ENCODE peak calls at places on chromosomes 3 and 15, in nine cellular contexts. One of them, this sample, is unnamed.

GRCh38 chr3:119428538-119428937 is 34.9 kb downstream of the TMEM39A start:
- DNase-seq in GM23338: peak; percentile 65
- DNase-seq in adrenal gland: no peak
- DNase-seq in fibroblast of lung: no peak
- DNase-seq in testis: no peak
- DNase-seq in breast epithelium: no peak
- DNase-seq in CD8-positive, alpha-beta T cell: no peak
- DNase-seq in right lobe of liver: no peak
- DNase-seq in hepatocyte: no peak
- DNase-seq in this sample: no peak

GRCh38 chr15:81653259-81653658 is 279.2 kb upstream of the TMC3 start:
- DNase-seq in GM23338: no peak
- DNase-seq in adrenal gland: no peak
- DNase-seq in fibroblast of lung: no peak
- DNase-seq in testis: no peak
- DNase-seq in breast epithelium: no peak
- DNase-seq in CD8-positive, alpha-beta T cell: no peak
- DNase-seq in right lobe of liver: no peak
- DNase-seq in hepatocyte: no peak
- DNase-seq in this sample: no peak

GRCh38 chr3:176351408-176351807 is 845.9 kb downstream of the TBL1XR1 start:
- DNase-seq in GM23338: no peak
- DNase-seq in adrenal gland: no peak
- DNase-seq in fibroblast of lung: peak; percentile 22
- DNase-seq in testis: no peak
- DNase-seq in breast epithelium: no peak
- DNase-seq in CD8-positive, alpha-beta T cell: no peak
- DNase-seq in right lobe of liver: no peak
- DNase-seq in hepatocyte: no peak
- DNase-seq in this sample: no peak

GRCh38 chr3:184592411-184593200 is 31.0 kb downstream of the EPHB3 start:
- DNase-seq in GM23338: no peak
- DNase-seq in adrenal gland: peak; percentile 36
- DNase-seq in fibroblast of lung: peak; percentile 64
- DNase-seq in testis: peak; percentile 60
- DNase-seq in breast epithelium: no peak
- DNase-seq in CD8-positive, alpha-beta T cell: no peak
- DNase-seq in right lobe of liver: no peak
- DNase-seq in hepatocyte: peak; percentile 69
- DNase-seq in this sample: no peak

GRCh38 chr15:38531509-38531908 is 33.1 kb downstream of the RASGRP1 start:
- DNase-seq in GM23338: no peak
- DNase-seq in adrenal gland: peak; percentile 69
- DNase-seq in fibroblast of lung: peak; percentile 78
- DNase-seq in testis: peak; percentile 22
- DNase-seq in breast epithelium: no peak
- DNase-seq in CD8-positive, alpha-beta T cell: no peak
- DNase-seq in right lobe of liver: no peak
- DNase-seq in hepatocyte: no peak
- DNase-seq in this sample: no peak

GRCh38 chr3:127475364-127475763 is 115.2 kb downstream of the TPRA1 start:
- DNase-seq in GM23338: no peak
- DNase-seq in adrenal gland: no peak
- DNase-seq in fibroblast of lung: no peak
- DNase-seq in testis: no peak
- DNase-seq in breast epithelium: no peak
- DNase-seq in CD8-positive, alpha-beta T cell: no peak
- DNase-seq in right lobe of liver: no peak
- DNase-seq in hepatocyte: no peak
- DNase-seq in this sample: no peak

GRCh38 chr3:16363636-16364035 is 98.6 kb downstream of the OXNAD1 start:
- DNase-seq in GM23338: no peak
- DNase-seq in adrenal gland: no peak
- DNase-seq in fibroblast of lung: no peak
- DNase-seq in testis: no peak
- DNase-seq in breast epithelium: no peak
- DNase-seq in CD8-positive, alpha-beta T cell: no peak
- DNase-seq in right lobe of liver: no peak
- DNase-seq in hepatocyte: no peak
- DNase-seq in this sample: no peak

GRCh38 chr3:191549377-191549776 is 88.4 kb downstream of the PYDC2 start:
- DNase-seq in GM23338: no peak
- DNase-seq in adrenal gland: no peak
- DNase-seq in fibroblast of lung: no peak
- DNase-seq in testis: no peak
- DNase-seq in breast epithelium: no peak
- DNase-seq in CD8-positive, alpha-beta T cell: no peak
- DNase-seq in right lobe of liver: no peak
- DNase-seq in hepatocyte: no peak
- DNase-seq in this sample: no peak

GRCh38 chr3:117688583-117688982 is 979.0 kb downstream of the TUSC7 start:
- DNase-seq in GM23338: peak; percentile 70
- DNase-seq in adrenal gland: no peak
- DNase-seq in fibroblast of lung: no peak
- DNase-seq in testis: no peak
- DNase-seq in breast epithelium: no peak
- DNase-seq in CD8-positive, alpha-beta T cell: no peak
- DNase-seq in right lobe of liver: no peak
- DNase-seq in hepatocyte: no peak
- DNase-seq in this sample: no peak

GRCh38 chr15:96334017-96334704 is 3.7 kb downstream of the NR2F2 start:
- DNase-seq in GM23338: peak; percentile 46
- DNase-seq in adrenal gland: peak; percentile 10
- DNase-seq in fibroblast of lung: peak; percentile 22
- DNase-seq in testis: no peak
- DNase-seq in breast epithelium: no peak
- DNase-seq in CD8-positive, alpha-beta T cell: no peak
- DNase-seq in right lobe of liver: no peak
- DNase-seq in hepatocyte: no peak
- DNase-seq in this sample: peak; percentile 64

GRCh38 chr3:98710008-98710672 is 53.0 kb upstream of the ST3GAL6 start:
- DNase-seq in GM23338: no peak
- DNase-seq in adrenal gland: no peak
- DNase-seq in fibroblast of lung: no peak
- DNase-seq in testis: no peak
- DNase-seq in breast epithelium: no peak
- DNase-seq in CD8-positive, alpha-beta T cell: no peak
- DNase-seq in right lobe of liver: no peak
- DNase-seq in hepatocyte: no peak
- DNase-seq in this sample: no peak

GRCh38 chr3:7249493-7250076 is 388.7 kb downstream of the GRM7 start:
- DNase-seq in GM23338: no peak
- DNase-seq in adrenal gland: no peak
- DNase-seq in fibroblast of lung: peak; percentile 55
- DNase-seq in testis: no peak
- DNase-seq in breast epithelium: no peak
- DNase-seq in CD8-positive, alpha-beta T cell: no peak
- DNase-seq in right lobe of liver: no peak
- DNase-seq in hepatocyte: no peak
- DNase-seq in this sample: no peak

GRCh38 chr3:159964166-159964973 is 24.3 kb upstream of the IL12A start:
- DNase-seq in GM23338: no peak
- DNase-seq in adrenal gland: no peak
- DNase-seq in fibroblast of lung: peak; percentile 81
- DNase-seq in testis: no peak
- DNase-seq in breast epithelium: no peak
- DNase-seq in CD8-positive, alpha-beta T cell: no peak
- DNase-seq in right lobe of liver: no peak
- DNase-seq in hepatocyte: peak; percentile 46
- DNase-seq in this sample: no peak

GRCh38 chr15:100602822-100603393 is 519 bp downstream of the ASB7 start:
- DNase-seq in GM23338: peak; percentile 67
- DNase-seq in adrenal gland: no peak
- DNase-seq in fibroblast of lung: peak; percentile 42
- DNase-seq in testis: peak; percentile 27
- DNase-seq in breast epithelium: peak; percentile 56
- DNase-seq in CD8-positive, alpha-beta T cell: peak; percentile 42
- DNase-seq in right lobe of liver: no peak
- DNase-seq in hepatocyte: peak; percentile 32
- DNase-seq in this sample: no peak

GRCh38 chr15:73935547-73935946 is 9.3 kb downstream of the LOXL1 start:
- DNase-seq in GM23338: no peak
- DNase-seq in adrenal gland: no peak
- DNase-seq in fibroblast of lung: no peak
- DNase-seq in testis: no peak
- DNase-seq in breast epithelium: no peak
- DNase-seq in CD8-positive, alpha-beta T cell: no peak
- DNase-seq in right lobe of liver: no peak
- DNase-seq in hepatocyte: peak; percentile 38
- DNase-seq in this sample: no peak

GRCh38 chr15:58495836-58496501 is 64.2 kb downstream of the LIPC start:
- DNase-seq in GM23338: no peak
- DNase-seq in adrenal gland: no peak
- DNase-seq in fibroblast of lung: no peak
- DNase-seq in testis: no peak
- DNase-seq in breast epithelium: no peak
- DNase-seq in CD8-positive, alpha-beta T cell: no peak
- DNase-seq in right lobe of liver: no peak
- DNase-seq in hepatocyte: no peak
- DNase-seq in this sample: no peak

GRCh38 chr3:108114423-108115065 is 23.7 kb upstream of the CD47 start:
- DNase-seq in GM23338: no peak
- DNase-seq in adrenal gland: no peak
- DNase-seq in fibroblast of lung: no peak
- DNase-seq in testis: no peak
- DNase-seq in breast epithelium: no peak
- DNase-seq in CD8-positive, alpha-beta T cell: no peak
- DNase-seq in right lobe of liver: no peak
- DNase-seq in hepatocyte: no peak
- DNase-seq in this sample: no peak

GRCh38 chr3:108118038-108118727 is 27.4 kb upstream of the CD47 start:
- DNase-seq in GM23338: no peak
- DNase-seq in adrenal gland: no peak
- DNase-seq in fibroblast of lung: peak; percentile 12
- DNase-seq in testis: no peak
- DNase-seq in breast epithelium: no peak
- DNase-seq in CD8-positive, alpha-beta T cell: no peak
- DNase-seq in right lobe of liver: no peak
- DNase-seq in hepatocyte: no peak
- DNase-seq in this sample: no peak

GRCh38 chr3:108119398-108120109 is 28.7 kb upstream of the CD47 start:
- DNase-seq in GM23338: no peak
- DNase-seq in adrenal gland: no peak
- DNase-seq in fibroblast of lung: no peak
- DNase-seq in testis: no peak
- DNase-seq in breast epithelium: no peak
- DNase-seq in CD8-positive, alpha-beta T cell: no peak
- DNase-seq in right lobe of liver: no peak
- DNase-seq in hepatocyte: no peak
- DNase-seq in this sample: no peak

GRCh38 chr3:108113975-108114374 is 23.1 kb upstream of the CD47 start:
- DNase-seq in GM23338: no peak
- DNase-seq in adrenal gland: no peak
- DNase-seq in fibroblast of lung: no peak
- DNase-seq in testis: no peak
- DNase-seq in breast epithelium: no peak
- DNase-seq in CD8-positive, alpha-beta T cell: no peak
- DNase-seq in right lobe of liver: no peak
- DNase-seq in hepatocyte: no peak
- DNase-seq in this sample: no peak

DNA sequence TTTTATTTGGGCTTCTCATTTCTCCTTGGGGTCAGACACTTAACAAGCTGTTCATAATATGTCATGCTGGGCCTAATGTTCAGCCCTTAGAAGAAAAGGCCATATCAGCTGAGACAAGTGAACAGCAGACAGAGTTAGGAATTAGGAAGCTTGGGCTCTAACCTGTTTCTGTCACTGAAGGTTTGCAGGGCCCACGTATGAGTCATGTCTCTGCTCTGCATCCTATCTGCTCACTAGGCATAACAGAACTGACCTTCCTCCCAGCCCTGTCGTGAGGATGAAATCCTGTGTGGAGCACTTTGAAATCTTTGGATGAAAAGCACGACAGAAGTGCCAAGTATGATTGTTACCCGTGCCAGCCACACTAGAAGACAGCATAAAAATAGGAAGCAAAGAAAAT is 26.4 kb upstream of the CD47 start:
- DNase-seq in GM23338: no peak
- DNase-seq in adrenal gland: no peak
- DNase-seq in fibroblast of lung: peak; percentile 41
- DNase-seq in testis: no peak
- DNase-seq in breast epithelium: no peak
- DNase-seq in CD8-positive, alpha-beta T cell: no peak
- DNase-seq in right lobe of liver: no peak
- DNase-seq in hepatocyte: no peak
- DNase-seq in this sample: no peak
- H3K4me1 ChIP-seq in GM23338: no peaks in the 10 kb centered on the region
- H3K4me1 ChIP-seq in adrenal gland: no peaks in the 10 kb centered on the region
- H3K4me1 ChIP-seq in fibroblast of lung: no peaks in the 10 kb centered on the region
- H3K4me1 ChIP-seq in testis: no peaks in the 10 kb centered on the region
- H3K4me1 ChIP-seq in breast epithelium: no peaks in the 10 kb centered on the region
- H3K4me1 ChIP-seq in CD8-positive, alpha-beta T cell: no peaks in the 10 kb centered on the region
- H3K4me1 ChIP-seq in right lobe of liver: no peaks in the 10 kb centered on the region
- H3K4me1 ChIP-seq in hepatocyte: no peaks in the 10 kb centered on the region
- H3K4me1 ChIP-seq in this sample: no peaks in the 10 kb centered on the region

GRCh38 chr15:88399021-88399685 is 68.0 kb downstream of the MRPL46 start:
- DNase-seq in GM23338: no peak
- DNase-seq in adrenal gland: no peak
- DNase-seq in fibroblast of lung: no peak
- DNase-seq in testis: no peak
- DNase-seq in breast epithelium: no peak
- DNase-seq in CD8-positive, alpha-beta T cell: no peak
- DNase-seq in right lobe of liver: no peak
- DNase-seq in hepatocyte: no peak
- DNase-seq in this sample: no peak
- H3K4me1 ChIP-seq in GM23338: peaks cover 11% of the 10 kb centered on the region
- H3K4me1 ChIP-seq in adrenal gland: no peaks in the 10 kb centered on the region
- H3K4me1 ChIP-seq in fibroblast of lung: no peaks in the 10 kb centered on the region
- H3K4me1 ChIP-seq in testis: peaks cover 10% of the 10 kb centered on the region
- H3K4me1 ChIP-seq in breast epithelium: no peaks in the 10 kb centered on the region
- H3K4me1 ChIP-seq in CD8-positive, alpha-beta T cell: no peaks in the 10 kb centered on the region
- H3K4me1 ChIP-seq in right lobe of liver: no peaks in the 10 kb centered on the region
- H3K4me1 ChIP-seq in hepatocyte: peaks cover 28% of the 10 kb centered on the region
- H3K4me1 ChIP-seq in this sample: no peaks in the 10 kb centered on the region

GRCh38 chr15:56286213-56286612 is 42.5 kb upstream of the RFX7 start:
- DNase-seq in GM23338: peak; percentile 57
- DNase-seq in adrenal gland: no peak
- DNase-seq in fibroblast of lung: no peak
- DNase-seq in testis: no peak
- DNase-seq in breast epithelium: no peak
- DNase-seq in CD8-positive, alpha-beta T cell: no peak
- DNase-seq in right lobe of liver: no peak
- DNase-seq in hepatocyte: no peak
- DNase-seq in this sample: no peak
- H3K4me1 ChIP-seq in GM23338: no peaks in the 10 kb centered on the region
- H3K4me1 ChIP-seq in adrenal gland: no peaks in the 10 kb centered on the region
- H3K4me1 ChIP-seq in fibroblast of lung: no peaks in the 10 kb centered on the region
- H3K4me1 ChIP-seq in testis: no peaks in the 10 kb centered on the region
- H3K4me1 ChIP-seq in breast epithelium: no peaks in the 10 kb centered on the region
- H3K4me1 ChIP-seq in CD8-positive, alpha-beta T cell: no peaks in the 10 kb centered on the region
- H3K4me1 ChIP-seq in right lobe of liver: no peaks in the 10 kb centered on the region
- H3K4me1 ChIP-seq in hepatocyte: no peaks in the 10 kb centered on the region
- H3K4me1 ChIP-seq in this sample: no peaks in the 10 kb centered on the region

DNA sequence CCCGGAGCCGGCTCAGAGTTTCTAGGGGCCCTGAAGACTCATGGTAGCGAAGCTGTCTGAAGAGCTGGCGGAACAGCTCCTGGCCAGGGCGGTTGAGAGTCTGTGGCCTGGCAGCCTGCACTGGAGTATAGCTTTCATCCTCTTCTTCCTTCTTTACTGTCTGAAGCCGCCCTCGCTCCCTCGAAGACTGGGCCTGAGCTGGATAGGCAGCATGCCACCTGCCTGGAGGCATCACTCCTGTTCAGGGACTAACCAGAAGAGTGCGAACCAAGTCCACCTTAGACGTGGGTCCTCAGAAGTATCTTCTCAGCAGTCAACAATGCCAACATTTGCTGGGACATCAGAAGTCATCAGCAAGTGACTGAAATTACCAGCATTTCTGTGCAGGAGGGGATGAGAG is 22.2 kb downstream of the ZNF445 start:
- DNase-seq in GM23338: no peak
- DNase-seq in adrenal gland: no peak
- DNase-seq in fibroblast of lung: no peak
- DNase-seq in testis: no peak
- DNase-seq in breast epithelium: no peak
- DNase-seq in CD8-positive, alpha-beta T cell: no peak
- DNase-seq in right lobe of liver: no peak
- DNase-seq in hepatocyte: no peak
- DNase-seq in this sample: no peak
- H3K4me1 ChIP-seq in GM23338: no peaks in the 10 kb centered on the region
- H3K4me1 ChIP-seq in adrenal gland: no peaks in the 10 kb centered on the region
- H3K4me1 ChIP-seq in fibroblast of lung: no peaks in the 10 kb centered on the region
- H3K4me1 ChIP-seq in testis: no peaks in the 10 kb centered on the region
- H3K4me1 ChIP-seq in breast epithelium: no peaks in the 10 kb centered on the region
- H3K4me1 ChIP-seq in CD8-positive, alpha-beta T cell: no peaks in the 10 kb centered on the region
- H3K4me1 ChIP-seq in right lobe of liver: no peaks in the 10 kb centered on the region
- H3K4me1 ChIP-seq in hepatocyte: no peaks in the 10 kb centered on the region
- H3K4me1 ChIP-seq in this sample: no peaks in the 10 kb centered on the region